ENCODE peak calls at places on chromosomes 5 and 9, in six cellular contexts. D, X, W, Q, G and M are unnamed samples.

GRCh38 chr9:72361227-72361626 is 3.8 kb downstream of the ZFAND5 start:
- DNase-seq in G (no peak), W (no peak), D (no peak), X (no peak), Q (no peak), M (no peak)

GRCh38 chr9:113296796-113297558 is 6.2 kb downstream of the RNF183 start:
- DNase-seq in X (no peak), W (no peak), G (no peak), D (no peak), Q (no peak), M (no peak)

GRCh38 chr5:1648806-1649205 is 125.0 kb upstream of the LPCAT1 start:
- DNase-seq in X (no peak), D (no peak), G (no peak), Q (no peak), W (no peak), M (no peak)

GRCh38 chr9:87713278-87713989 is 12.5 kb upstream of the CTSL start:
- DNase-seq in G (peak; percentile 73), D (peak; percentile 83), X (no peak), Q (peak; percentile 99), W (peak; percentile 89), M (peak; percentile 78)

GRCh38 chr5:13783731-13784130 is 160.8 kb downstream of the DNAH5 start:
- DNase-seq in Q (no peak), W (no peak), D (no peak), G (no peak), X (no peak), M (no peak)

GRCh38 chr5:150640311-150641005 is at the start of gene SYNPO:
- DNase-seq in W (peak; percentile 85), D (peak; percentile 82), Q (peak; percentile 98), X (no peak), G (no peak), M (peak; percentile 87)

GRCh38 chr9:37029776-37030590 is 4.1 kb downstream of the PAX5 start:
- DNase-seq in W (no peak), D (no peak), G (no peak), Q (no peak), X (no peak), M (peak; percentile 14)

GRCh38 chr9:93650448-93650847 is 74.1 kb downstream of the PHF2 start:
- DNase-seq in D (no peak), G (peak; percentile 6), X (no peak), Q (no peak), W (peak; percentile 55), M (no peak)

GRCh38 chr5:123670981-123671557 is 159.1 kb downstream of the CSNK1G3 start:
- DNase-seq in G (peak; percentile 62), W (no peak), X (peak; percentile 51), Q (peak; percentile 30), D (peak; percentile 44), M (peak; percentile 70)

GRCh38 chr9:15485836-15486678 is 24.7 kb downstream of the PSIP1 start:
- DNase-seq in D (no peak), W (no peak), Q (peak; percentile 54), X (no peak), G (no peak), M (peak; percentile 29)

GRCh38 chr9:79572891-79573696 is 1.3 kb downstream of the TLE4 start:
- DNase-seq in X (no peak), G (peak; percentile 53), D (peak; percentile 48), Q (no peak), W (peak; percentile 84), M (peak; percentile 63)

GRCh38 chr9:97307500-97308163 is at the start of gene CCDC180:
- DNase-seq in Q (no peak), X (no peak), W (no peak), G (no peak), D (peak; percentile 54), M (no peak)

GRCh38 chr9:83440641-83441040 is 97.6 kb downstream of the FRMD3 start:
- DNase-seq in W (no peak), D (no peak), Q (no peak), G (no peak), X (no peak), M (no peak)

GRCh38 chr5:16995372-16995771 is 59.3 kb upstream of the MYO10 start:
- DNase-seq in D (no peak), Q (no peak), X (no peak), G (no peak), W (no peak), M (no peak)

GRCh38 chr5:51475628-51476027 is 92.4 kb downstream of the ISL1 start:
- DNase-seq in D (no peak), Q (no peak), X (no peak), W (no peak), G (no peak), M (no peak)

GRCh38 chr5:1359713-1360112 is 14.8 kb upstream of the CLPTM1L start:
- DNase-seq in D (no peak), Q (no peak), G (no peak), W (no peak), X (no peak), M (no peak)

GRCh38 chr5:28014779-28015178 is 976.4 kb upstream of the CDH9 start:
- DNase-seq in G (no peak), X (no peak), Q (no peak), W (no peak), D (no peak), M (no peak)

GRCh38 chr9:114757984-114758383 is 47.9 kb downstream of the TNFSF15 start:
- DNase-seq in D (no peak), Q (no peak), X (no peak), G (no peak), W (no peak), M (no peak)

GRCh38 chr5:143177263-143177994 is 226.1 kb downstream of the NR3C1 start:
- DNase-seq in Q (peak; percentile 99), G (no peak), W (no peak), X (no peak), D (no peak), M (peak; percentile 38)

GRCh38 chr9:16681659-16681990 is 188.8 kb downstream of the BNC2 start:
- DNase-seq in W (no peak), G (no peak), X (no peak), D (no peak), Q (no peak), M (no peak)

GRCh38 chr9:110125763-110126351 is 82.1 kb downstream of the C9orf152 start:
- DNase-seq in D (no peak), G (no peak), Q (peak; percentile 41), W (no peak), X (no peak), M (no peak)

GRCh38 chr9:16344343-16344742 is 526.1 kb downstream of the BNC2 start:
- DNase-seq in Q (peak; percentile 93), D (no peak), G (no peak), W (no peak), X (no peak), M (peak; percentile 33)

GRCh38 chr9:127838375-127839078 is 15.9 kb downstream of the ENG start:
- DNase-seq in X (no peak), W (peak; percentile 86), D (peak; percentile 79), G (peak; percentile 46), Q (peak; percentile 93), M (peak; percentile 39)

GRCh38 chr9:6049798-6050197 is 34.4 kb upstream of the RANBP6 start:
- DNase-seq in G (peak; percentile 32), X (no peak), Q (no peak), D (no peak), W (no peak), M (no peak)

GRCh38 chr5:61334224-61335196 is 2.5 kb downstream of the ZSWIM6 start:
- DNase-seq in X (peak; percentile 41), Q (peak; percentile 76), G (no peak), W (no peak), D (no peak), M (peak; percentile 51)

GRCh38 chr9:76766126-76766525 is 1.9 kb downstream of the PCA3 start:
- DNase-seq in Q (no peak), D (no peak), X (no peak), G (no peak), W (no peak), M (no peak)

GRCh38 chr5:155616779-155617392 is 603.3 kb downstream of the KIF4B start:
- DNase-seq in D (no peak), G (peak; percentile 62), X (peak; percentile 52), W (peak; percentile 60), Q (no peak), M (peak; percentile 47)

GRCh38 chr5:43804041-43804440 is 201.1 kb downstream of the NNT start:
- DNase-seq in X (no peak), W (no peak), G (no peak), D (no peak), Q (no peak), M (no peak)

GRCh38 chr9:134630861-134631260 is 10.7 kb upstream of the COL5A1 start:
- DNase-seq in Q (no peak), X (no peak), D (no peak), W (no peak), G (no peak), M (no peak)
- H3K27ac ChIP-seq in Q (no peak overlapping the region), X (no peak overlapping the region), D (no peak overlapping the region), W (no peak overlapping the region), G (no peak overlapping the region), M (no peak overlapping the region)

DNA sequence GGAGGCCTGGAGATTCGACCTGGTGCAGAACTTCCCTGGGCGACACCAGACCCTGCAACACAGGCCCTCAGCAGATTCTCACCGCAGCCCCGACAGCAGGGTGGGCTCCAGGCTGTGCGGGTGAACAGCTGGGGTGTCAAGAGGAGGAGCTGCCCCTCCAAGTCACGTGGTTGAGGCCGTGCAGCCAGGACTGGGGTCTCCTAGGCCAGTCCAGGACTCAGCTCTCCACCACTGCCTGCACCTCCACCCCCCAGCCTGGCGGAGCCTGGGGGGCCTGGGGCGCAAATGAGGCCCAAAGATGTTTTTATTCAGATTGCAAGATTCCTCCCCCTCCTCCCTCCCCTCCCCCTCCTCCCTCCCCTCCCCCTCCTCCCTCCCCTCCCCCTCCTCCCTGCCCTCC is 9.2 kb upstream of the AGPAT2 start:
- DNase-seq in Q (no peak), G (no peak), W (peak; percentile 66), X (no peak), D (no peak), M (no peak)
- H3K27ac ChIP-seq in Q (no peak overlapping the region), G (peak overlapping the region; percentile 85), W (no peak overlapping the region), X (no peak overlapping the region), D (peak overlapping the region; percentile 40), M (peak overlapping the region; percentile 57)

GRCh38 chr5:98110270-98110669 is 663.2 kb upstream of the RGMB start:
- DNase-seq in D (no peak), X (no peak), G (no peak), W (no peak), Q (peak; percentile 98), M (no peak)
- H3K27ac ChIP-seq in D (no peak overlapping the region), X (no peak overlapping the region), G (no peak overlapping the region), W (no peak overlapping the region), Q (no peak overlapping the region), M (no peak overlapping the region)

DNA sequence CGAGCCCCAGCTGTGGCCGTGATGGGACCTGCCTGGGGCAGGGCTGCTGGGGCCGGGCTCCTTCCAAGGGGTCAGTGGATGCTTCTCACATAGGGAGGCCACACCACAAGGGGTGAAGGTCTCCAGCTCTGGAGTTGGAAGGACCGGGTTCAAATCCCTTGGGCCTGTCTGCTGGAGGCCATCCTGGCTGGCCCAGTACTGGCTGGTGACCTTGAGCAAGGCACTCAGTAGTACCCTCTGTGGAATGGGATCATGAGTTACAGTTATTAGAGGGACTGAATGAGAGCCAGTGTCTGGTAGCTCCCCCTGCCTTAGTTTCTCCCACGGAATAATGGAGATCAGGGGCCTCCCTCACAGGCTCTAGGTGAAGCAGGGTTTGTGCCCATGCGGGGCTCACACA is 58.3 kb downstream of the LMX1B start:
- DNase-seq in Q (no peak), X (no peak), G (no peak), D (no peak), W (no peak), M (no peak)
- H3K27ac ChIP-seq in Q (no peak overlapping the region), X (no peak overlapping the region), G (no peak overlapping the region), D (no peak overlapping the region), W (no peak overlapping the region), M (no peak overlapping the region)